ENCODE peak calls at places on chromosomes 7 and 10, in seven cellular contexts. K is cardiac muscle cell, R is body of pancreas, A is prostate gland, J is aorta, E is neural progenitor cell, B is HepG2. G is an unnamed sample. For H3K4me1, the result is how much of the 10 kb centered on the place peaks cover.

GRCh38 chr7:107614425-107614824 is 34.4 kb downstream of the BCAP29 start:
- DNase-seq in R (no peak), B (peak), K (peak), A (no peak), E (no peak), J (no peak), G (no peak)

GRCh38 chr10:102832987-102833386 is 4.2 kb downstream of the CYP17A1 start:
- DNase-seq in R (no peak), E (no peak), B (no peak), A (no peak), J (no peak), K (no peak), G (no peak)

GRCh38 chr7:68929712-68930395 is 668.4 kb upstream of the AUTS2 start:
- DNase-seq in E (no peak), R (peak), J (no peak), B (no peak), K (peak), A (no peak), G (no peak)

GRCh38 chr7:95590387-95591248 is 5.7 kb downstream of the PDK4 start:
- DNase-seq in B (peak), J (no peak), A (no peak), K (peak), R (no peak), E (no peak), G (no peak)

GRCh38 chr7:4631664-4632171 is 50.4 kb upstream of the FOXK1 start:
- DNase-seq in A (peak), K (peak), R (peak), B (peak), J (peak), E (peak), G (peak)

GRCh38 chr7:137927386-137927785 is 74.5 kb downstream of the CREB3L2 start:
- DNase-seq in E (no peak), R (no peak), J (no peak), A (no peak), K (no peak), B (no peak), G (no peak)

GRCh38 chr7:149854611-149855367 is 16.6 kb downstream of the ZNF862 start:
- DNase-seq in B (peak), R (peak), J (no peak), A (peak), E (peak), K (peak), G (no peak)

GRCh38 chr10:62379394-62379793 is 5.2 kb downstream of the ZNF365 start:
- DNase-seq in R (no peak), E (no peak), B (no peak), K (no peak), J (no peak), A (no peak), G (no peak)

GRCh38 chr10:98201760-98202159 is 66.2 kb downstream of the LOXL4 start:
- DNase-seq in B (no peak), A (no peak), R (no peak), K (no peak), E (no peak), J (no peak), G (no peak)

DNA sequence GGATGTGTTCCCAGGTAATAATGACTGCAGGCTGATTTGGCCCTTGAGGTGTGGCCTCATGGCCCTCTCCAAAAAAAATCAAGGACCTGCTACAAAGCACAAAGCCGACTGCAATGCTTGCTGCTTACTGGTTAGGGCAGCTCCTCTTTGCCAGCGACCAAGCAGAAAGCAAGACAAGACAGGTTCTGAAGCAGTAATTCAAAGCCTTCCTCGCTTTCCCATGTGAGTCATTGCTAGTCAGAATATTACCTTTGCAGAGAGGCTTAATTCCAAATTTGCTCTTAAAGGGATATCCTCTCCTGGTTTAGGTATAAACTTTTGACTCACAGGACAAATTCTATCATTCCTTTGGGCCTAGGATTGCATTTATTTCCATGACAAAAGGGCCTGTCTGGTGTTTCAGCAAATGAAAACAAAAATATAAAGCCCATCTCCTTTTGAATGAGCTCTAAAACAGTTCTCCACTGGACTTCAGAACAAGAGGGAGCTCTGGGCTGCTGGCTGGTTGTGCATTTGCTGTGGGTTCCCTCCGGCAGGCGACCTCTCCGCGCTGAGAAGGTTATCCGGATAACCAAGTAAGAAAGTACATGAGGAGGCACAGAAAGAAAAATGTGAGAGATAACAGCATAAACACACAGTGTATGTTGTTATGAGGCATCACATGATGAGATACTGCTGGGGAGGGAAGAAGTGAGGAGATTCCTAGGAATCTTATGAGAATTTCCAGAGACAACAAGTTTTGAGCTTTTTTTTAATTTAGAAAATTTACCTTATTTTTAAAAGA is 90.8 kb downstream of the EGFR start:
- DNase-seq in K (peak), E (no peak), B (no peak), R (no peak), A (peak), J (no peak), G (no peak)
- H3K4me1 ChIP-seq in K (under half), E (under half), B (under half), R (under half), A (under half), J (under half), G (half or more)

DNA sequence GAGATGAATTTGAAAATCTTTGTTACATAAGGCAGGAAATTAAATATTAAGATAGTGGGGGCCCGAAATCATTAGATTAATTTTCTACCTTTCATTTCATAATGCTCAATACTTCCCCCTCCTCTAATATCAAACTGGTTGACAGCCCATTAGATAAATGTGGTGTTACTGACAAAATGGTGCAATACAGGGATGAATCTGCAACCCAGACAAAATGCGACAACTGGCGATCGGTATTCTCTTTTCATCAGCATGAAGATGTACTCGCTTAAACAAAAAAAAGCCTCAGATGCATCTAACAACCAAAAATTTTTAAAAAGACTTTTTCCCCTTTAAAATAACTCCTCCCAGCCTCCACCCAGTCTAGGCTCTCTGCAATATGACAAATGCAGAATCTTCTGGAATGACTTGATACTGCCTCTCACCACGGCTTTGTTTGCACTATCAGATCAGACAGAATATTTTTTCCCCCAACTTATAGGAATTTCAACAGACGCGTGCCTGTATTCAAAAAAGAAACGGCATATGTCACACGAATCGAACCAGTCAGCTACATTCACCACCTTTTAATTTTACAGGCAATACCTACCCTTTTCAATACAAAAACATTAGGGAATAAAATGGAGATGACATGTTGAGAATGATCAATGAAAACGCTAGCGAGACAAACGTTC is 1.3 kb downstream of the YWHAG start:
- DNase-seq in A (no peak), R (no peak), B (no peak), J (no peak), E (no peak), K (no peak), G (no peak)
- H3K4me1 ChIP-seq in A (under half), R (under half), B (half or more), J (under half), E (under half), K (under half), G (under half)

GRCh38 chr7:2301510-2301860 is 12.8 kb downstream of the SNX8 start:
- DNase-seq in A (no peak), E (no peak), J (no peak), B (no peak), R (no peak), K (no peak), G (no peak)
- H3K4me1 ChIP-seq in A (under half), E (under half), J (under half), B (under half), R (under half), K (under half), G (under half)

DNA sequence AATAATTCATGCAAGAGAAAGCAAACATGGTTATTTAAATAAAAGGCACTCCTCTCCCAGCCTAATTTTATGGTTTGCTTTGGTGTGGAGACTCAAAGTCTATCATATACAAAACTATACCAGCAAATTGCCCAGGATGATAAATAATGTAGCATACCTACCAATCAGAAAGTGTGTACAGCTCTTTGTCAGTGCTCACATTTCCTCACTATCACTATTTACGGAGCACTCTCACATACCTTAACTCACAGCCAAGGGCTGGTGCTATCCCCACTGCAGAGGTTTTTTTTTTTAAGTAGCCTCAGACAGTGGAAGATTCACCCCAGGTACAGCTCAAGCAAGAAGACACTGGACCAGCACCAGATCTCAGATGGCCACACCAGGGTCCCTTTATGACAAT is 2.5 kb downstream of the PDLIM1 start:
- DNase-seq in K (no peak), A (no peak), E (no peak), B (no peak), J (no peak), R (no peak), G (no peak)
- H3K4me1 ChIP-seq in K (under half), A (under half), E (under half), B (half or more), J (under half), R (under half), G (under half)

GRCh38 chr7:100034871-100035510 is 14.6 kb upstream of the ZSCAN21 start:
- DNase-seq in J (no peak), A (no peak), E (no peak), K (peak), R (no peak), B (no peak), G (no peak)

GRCh38 chr7:100038326-100038725 is 11.2 kb upstream of the ZSCAN21 start:
- DNase-seq in J (no peak), A (no peak), B (peak), E (no peak), R (no peak), K (no peak), G (no peak)

GRCh38 chr7:100035865-100036264 is 13.7 kb upstream of the ZSCAN21 start:
- DNase-seq in R (no peak), B (no peak), J (no peak), E (no peak), A (no peak), K (no peak), G (no peak)

GRCh38 chr7:100029591-100029990 is 14.2 kb downstream of the ZKSCAN1 start:
- DNase-seq in J (no peak), B (no peak), A (no peak), E (no peak), R (no peak), K (no peak), G (no peak)

DNA sequence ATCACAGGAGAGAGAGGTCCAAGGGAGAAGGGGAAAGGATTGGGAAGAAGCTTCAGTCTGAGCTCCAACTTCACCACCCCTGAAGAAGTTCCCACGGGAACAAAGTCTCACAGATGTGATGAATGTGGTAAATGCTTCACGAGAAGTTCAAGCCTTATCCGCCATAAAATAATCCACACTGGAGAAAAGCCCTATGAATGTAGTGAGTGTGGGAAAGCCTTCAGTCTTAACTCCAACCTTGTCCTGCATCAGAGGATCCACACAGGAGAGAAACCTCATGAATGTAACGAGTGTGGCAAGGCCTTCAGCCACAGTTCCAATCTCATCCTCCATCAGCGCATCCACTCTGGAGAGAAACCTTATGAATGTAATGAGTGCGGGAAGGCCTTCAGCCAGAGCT is 16.0 kb upstream of the ZSCAN21 start:
- DNase-seq in E (no peak), B (no peak), A (no peak), K (no peak), R (no peak), J (no peak), G (no peak)
- H3K4me1 ChIP-seq in E (under half), B (under half), A (under half), K (under half), R (under half), J (under half), G (under half)

GRCh38 chr7:151926336-151926712 is 29.9 kb upstream of the GALNTL5 start:
- DNase-seq in R (no peak), B (no peak), E (no peak), A (no peak), K (no peak), J (no peak), G (no peak)
- H3K4me1 ChIP-seq in R (under half), B (under half), E (under half), A (under half), K (under half), J (under half), G (under half)

G was measured in Panc1.